ENCODE peak calls at places on chromosomes 2 and 18, in five cellular contexts. U is activated CD8-positive, alpha-beta memory T cell treated with anti-CD3 and anti-CD28 coated beads, Interleukin-2, amount 10 ng/mL, durations not matched to agents 7 days and 5 days; L is GM04504; X is stimulated activated CD4-positive, alpha-beta T cell treated with anti-CD3 and anti-CD28 coated beads, Interleukin-15, amount 100 ng/mL, for 1 hour; V is activated T-helper 1 cell treated with anti-CD3 and anti-CD28 coated beads, Interleukin-12 subunit alpha, Interleukin-12 subunit beta, Interleukin-2, Interleukin-4 antibody, amounts not matched to agents 30 ng/mL and 10 ng/mL and 1 ng/mL, durations not matched to agents 14 hours and 24 hours and 36 hours. R is an unnamed sample.

GRCh38 chr2:55885129-55885943 is 38.2 kb downstream of the EFEMP1 start:
- DNase-seq in U (no peak), L (peak; percentile 69), X (no peak), V (no peak), R (no peak)

GRCh38 chr2:230932556-230933511 is 7.8 kb upstream of the GPR55 start:
- DNase-seq in U (peak; percentile 34), L (peak; percentile 10), X (no peak), V (no peak), R (peak; percentile 88)

GRCh38 chr2:108612153-108612513 is 77.9 kb downstream of the LIMS1 start:
- DNase-seq in U (peak; percentile 76), L (no peak), X (no peak), V (peak; percentile 44), R (no peak)

GRCh38 chr2:45814951-45815621 is 163.6 kb downstream of the PRKCE start:
- DNase-seq in U (no peak), L (no peak), X (no peak), V (no peak), R (no peak)

GRCh38 chr2:222448806-222449205 is 24.5 kb downstream of the SGPP2 start:
- DNase-seq in U (no peak), L (peak; percentile 92), X (no peak), V (no peak), R (peak; percentile 57)

GRCh38 chr18:48577478-48578190 is 38.8 kb downstream of the CTIF start:
- DNase-seq in U (no peak), L (no peak), X (no peak), V (no peak), R (peak; percentile 6)

GRCh38 chr18:80154293-80154692 is 45.2 kb downstream of the ADNP2 start:
- DNase-seq in U (peak; percentile 78), L (no peak), X (no peak), V (no peak), R (no peak)

GRCh38 chr18:31079973-31080372 is 22.2 kb downstream of the DSC2 start:
- DNase-seq in U (no peak), L (no peak), X (no peak), V (no peak), R (no peak)

GRCh38 chr18:22337878-22338277 is 79.8 kb downstream of the CTAGE1 start:
- DNase-seq in U (no peak), L (no peak), X (no peak), V (no peak), R (no peak)

R was measured in kidney.